ENCODE peak calls at places on chromosomes 4 and X, in five cellular contexts. V is CD8-positive, alpha-beta memory T cell; B is psoas muscle; R is suprapubic skin; P is HCT116. A is an unnamed sample. For H3K4me1, the result is how much of the 10 kb centered on the place peaks cover.

GRCh38 chr4:8761167-8761823 is 110.3 kb downstream of the HMX1 start:
- DNase-seq in P (no peak), V (no peak), B (no peak), R (peak), A (no peak)

GRCh38 chrX:68659385-68659784 is 11.9 kb downstream of the STARD8 start:
- DNase-seq in P (no peak), V (no peak), B (no peak), R (no peak), A (no peak)

GRCh38 chrX:129781134-129782014 is 1.6 kb downstream of the SASH3 start:
- DNase-seq in V (peak), B (peak), R (no peak), P (no peak), A (no peak)

GRCh38 chrX:22520128-22520828 is 247.6 kb downstream of the CBLL2 start:
- DNase-seq in P (peak), V (no peak), R (no peak), B (no peak), A (no peak)

GRCh38 chr4:94216394-94216793 is 8.7 kb downstream of the SMARCAD1 start:
- DNase-seq in B (no peak), R (no peak), V (no peak), P (no peak), A (no peak)

GRCh38 chr4:55906999-55907398 is 41.7 kb upstream of the CEP135 start:
- DNase-seq in R (no peak), P (peak), B (no peak), V (no peak), A (no peak)

GRCh38 chr4:47525154-47525819 is 40.2 kb downstream of the ATP10D start:
- DNase-seq in B (no peak), P (peak), R (no peak), V (no peak), A (peak)

GRCh38 chr4:83138979-83139378 is 24.4 kb upstream of the PLAC8 start:
- DNase-seq in V (no peak), R (no peak), P (no peak), B (no peak), A (no peak)

GRCh38 chr4:124710911-124711310 is 1.6 kb downstream of the ANKRD50 start:
- DNase-seq in P (no peak), R (no peak), V (no peak), B (peak), A (no peak)

GRCh38 chr4:140081582-140082398 is 72.2 kb downstream of the MAML3 start:
- DNase-seq in B (no peak), R (no peak), V (no peak), P (no peak), A (no peak)

GRCh38 chr4:124449881-124450280 is 262.7 kb downstream of the ANKRD50 start:
- DNase-seq in V (no peak), R (no peak), P (no peak), B (no peak), A (no peak)

GRCh38 chr4:36676139-36677050 is 395.0 kb downstream of the DTHD1 start:
- DNase-seq in B (no peak), V (no peak), P (no peak), R (no peak), A (no peak)

GRCh38 chrX:9878141-9878875 is 88.8 kb upstream of the CLDN34 start:
- DNase-seq in B (no peak), P (no peak), V (no peak), R (no peak), A (no peak)

GRCh38 chr4:181566490-181566889 is 676.7 kb upstream of the TENM3 start:
- DNase-seq in B (no peak), P (no peak), V (no peak), R (no peak), A (no peak)

GRCh38 chr4:113604955-113605354 is 156.6 kb downstream of the CAMK2D start:
- DNase-seq in B (no peak), V (no peak), P (no peak), R (no peak), A (no peak)

GRCh38 chr4:46450556-46450955 is 60.6 kb upstream of the GABRA2 start:
- DNase-seq in B (no peak), R (no peak), P (no peak), V (no peak), A (no peak)

GRCh38 chrX:40131644-40132376 is 34.1 kb upstream of the BCOR start:
- DNase-seq in B (no peak), R (no peak), P (no peak), V (no peak), A (no peak)

GRCh38 chr4:10079256-10079655 is 37.3 kb downstream of the WDR1 start:
- DNase-seq in V (no peak), P (no peak), R (peak), B (no peak), A (no peak)

GRCh38 chr4:19807505-19807904 is 444.2 kb upstream of the SLIT2 start:
- DNase-seq in B (no peak), R (no peak), P (no peak), V (no peak), A (no peak)

GRCh38 chrX:22575161-22575845 is 302.6 kb downstream of the CBLL2 start:
- DNase-seq in P (no peak), V (no peak), R (no peak), B (no peak), A (no peak)

GRCh38 chrX:131958724-131959123 is 64.4 kb upstream of the STK26 start:
- DNase-seq in P (no peak), R (no peak), B (no peak), V (no peak), A (no peak)

GRCh38 chrX:117957128-117957527 is 159.5 kb downstream of the KLHL13 start:
- DNase-seq in B (no peak), V (no peak), R (no peak), P (no peak), A (no peak)

GRCh38 chr4:95676190-95676589 is 127.4 kb upstream of the UNC5C start:
- DNase-seq in B (no peak), V (no peak), P (no peak), R (no peak), A (no peak)

GRCh38 chrX:1673337-1673736 is 58.5 kb downstream of the ASMT start:
- DNase-seq in P (peak), R (peak), V (peak), B (no peak), A (no peak)

GRCh38 chr4:77599378-77599777 is 6.2 kb upstream of the CXCL13 start:
- DNase-seq in R (no peak), B (no peak), V (no peak), P (peak), A (no peak)

GRCh38 chrX:568341-568740 is 62.2 kb upstream of the SHOX start:
- DNase-seq in P (no peak), V (no peak), B (no peak), R (no peak), A (no peak)

GRCh38 chr4:183546376-183546775 is 41.5 kb downstream of the ING2 start:
- DNase-seq in R (no peak), V (no peak), B (no peak), P (no peak), A (no peak)

GRCh38 chrX:68840256-68840655 is 11.4 kb downstream of the EFNB1 start:
- DNase-seq in R (no peak), V (no peak), P (no peak), B (no peak), A (no peak)

GRCh38 chr4:94802091-94802490 is 44.3 kb downstream of the BMPR1B start:
- DNase-seq in B (no peak), V (no peak), R (no peak), P (no peak), A (no peak)

GRCh38 chrX:69506617-69507499 is 2.7 kb downstream of the NALF2 start:
- DNase-seq in V (no peak), P (no peak), B (no peak), R (no peak), A (no peak)

GRCh38 chr4:147645099-147645498 is 27.9 kb downstream of the TMEM184C start:
- DNase-seq in B (no peak), R (no peak), P (no peak), V (no peak), A (no peak)

GRCh38 chrX:154484255-154485149 is 1.9 kb downstream of the UBL4A start:
- DNase-seq in B (no peak), V (no peak), P (no peak), R (no peak), A (no peak)

GRCh38 chrX:31227250-31227649 is 155.4 kb upstream of the FTHL17 start:
- DNase-seq in V (no peak), B (no peak), R (no peak), P (no peak), A (no peak)

GRCh38 chr4:54625391-54625790 is 32.4 kb upstream of the KIT start:
- DNase-seq in P (no peak), R (no peak), B (no peak), V (no peak), A (no peak)

GRCh38 chr4:138158746-138159297 is 83.3 kb downstream of the SLC7A11 start:
- DNase-seq in R (no peak), B (no peak), P (no peak), V (no peak), A (no peak)

DNA sequence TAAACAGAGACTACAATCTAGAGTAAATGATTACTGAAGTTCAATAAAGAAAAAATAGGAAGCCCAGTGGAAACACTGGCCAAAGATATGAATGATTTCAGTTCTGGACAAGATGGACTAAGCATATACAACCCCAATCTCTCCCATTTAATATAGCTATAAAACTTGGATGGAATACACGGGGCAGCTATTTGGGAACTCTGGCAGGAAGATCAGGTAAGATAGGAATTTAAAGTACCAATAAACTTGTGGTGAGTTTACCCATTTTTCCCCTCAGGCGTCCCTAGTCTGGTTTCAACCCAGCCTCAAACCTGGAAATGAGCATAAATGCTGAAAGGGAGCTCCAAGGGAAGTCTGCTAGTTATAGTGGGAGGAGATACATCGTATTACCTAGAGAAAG is 20.4 kb downstream of the NUP54 start:
- DNase-seq in V (no peak), P (no peak), B (no peak), R (no peak), A (no peak)
- H3K4me1 ChIP-seq in V (under half), P (under half), B (under half), R (under half), A (under half)

DNA sequence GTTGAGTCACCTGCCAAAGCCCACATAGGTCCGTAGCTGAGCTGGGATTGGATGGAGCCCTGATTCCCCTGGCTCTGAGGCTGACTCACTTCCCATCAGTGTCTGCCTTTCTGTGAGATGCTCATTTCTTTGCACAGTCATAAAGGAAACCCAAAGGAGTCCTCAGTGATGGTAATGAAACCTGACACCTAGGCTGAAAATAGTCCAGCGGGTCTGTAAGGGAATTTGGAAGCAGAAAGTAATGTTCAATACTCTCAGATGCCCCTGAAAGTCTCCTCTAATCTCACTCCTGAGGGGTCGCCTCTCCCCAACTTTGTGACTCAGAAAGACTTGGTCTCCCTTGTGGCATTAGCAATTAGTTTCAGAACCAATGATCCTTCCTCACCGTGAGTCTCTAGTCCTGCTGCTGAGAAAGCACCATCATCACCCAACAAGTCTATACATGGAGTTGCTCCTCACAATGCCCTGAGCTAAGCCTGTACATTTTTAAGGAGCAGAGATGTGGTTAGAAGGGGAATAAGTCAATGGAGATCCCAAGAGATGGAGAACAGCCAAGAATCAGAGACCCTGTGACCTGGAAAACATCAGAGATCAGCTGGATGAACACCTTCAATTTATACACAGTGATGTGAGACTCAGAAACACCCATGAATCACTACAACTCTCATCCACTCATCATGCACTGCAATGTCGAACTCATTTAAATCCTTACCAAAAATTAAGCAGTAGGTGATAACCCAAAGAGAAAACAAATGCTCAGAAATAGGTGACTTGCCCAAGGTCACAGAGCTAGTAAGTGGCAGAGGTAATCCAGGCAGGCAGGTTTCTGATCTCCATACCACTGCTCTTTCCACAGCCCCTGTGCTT is 219.0 kb upstream of the CPEB2 start:
- DNase-seq in P (no peak), R (no peak), V (no peak), B (no peak), A (no peak)
- H3K4me1 ChIP-seq in P (under half), R (under half), V (under half), B (under half), A (under half)

GRCh38 chrX:153481043-153481442 is 10.7 kb upstream of the HAUS7 start:
- DNase-seq in R (no peak), V (no peak), B (no peak), P (no peak), A (no peak)
- H3K4me1 ChIP-seq in R (under half), V (under half), B (under half), P (under half), A (under half)

DNA sequence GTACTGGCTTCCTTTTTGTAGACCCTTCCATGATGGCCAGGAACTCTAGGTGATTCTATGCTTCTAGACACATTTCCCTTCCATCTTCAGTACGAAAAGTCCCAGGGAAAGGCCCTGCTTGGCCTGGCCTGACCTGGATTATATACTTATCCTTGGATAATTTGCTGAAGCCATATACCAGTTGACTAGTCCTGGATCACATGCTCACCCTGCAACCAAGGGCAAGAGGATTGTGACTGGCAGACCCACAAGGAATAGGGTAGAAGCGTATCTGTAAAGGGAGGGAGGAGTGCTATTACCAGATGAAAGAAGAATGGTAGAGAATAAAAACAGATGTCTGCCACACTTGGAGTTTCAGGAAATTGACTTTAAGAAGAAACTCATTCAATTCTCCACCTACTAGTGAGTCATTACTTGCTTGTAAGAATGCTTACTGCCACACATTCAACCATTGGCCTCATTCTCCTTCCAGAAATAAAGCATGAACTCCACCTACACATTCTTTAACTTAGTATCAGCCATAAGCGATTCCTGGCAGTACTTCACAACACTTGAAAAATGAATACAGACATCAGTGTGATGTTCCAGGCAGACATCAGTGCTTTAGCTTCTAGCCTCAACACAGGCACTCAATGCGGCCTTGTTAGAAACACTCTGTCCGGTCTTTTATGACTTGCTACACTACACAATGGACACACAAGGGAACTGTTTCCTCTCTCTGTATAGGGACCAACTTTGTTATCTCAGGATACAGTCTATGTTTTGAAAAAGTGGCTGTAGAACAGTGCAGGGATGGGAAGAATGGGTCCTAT is 141.8 kb downstream of the CBR4 start:
- DNase-seq in V (no peak), R (no peak), P (no peak), B (no peak), A (no peak)
- H3K4me1 ChIP-seq in V (under half), R (under half), P (under half), B (under half), A (half or more)

GRCh38 chr4:130025701-130026100 is 929.7 kb downstream of the C4orf33 start:
- DNase-seq in R (no peak), P (no peak), B (no peak), V (no peak), A (no peak)
- H3K4me1 ChIP-seq in R (under half), P (under half), B (under half), V (under half), A (under half)

GRCh38 chr4:40190465-40190864 is 6.4 kb upstream of the RHOH start:
- DNase-seq in V (no peak), B (no peak), R (no peak), P (no peak), A (no peak)
- H3K4me1 ChIP-seq in V (under half), B (under half), R (under half), P (under half), A (under half)

DNA sequence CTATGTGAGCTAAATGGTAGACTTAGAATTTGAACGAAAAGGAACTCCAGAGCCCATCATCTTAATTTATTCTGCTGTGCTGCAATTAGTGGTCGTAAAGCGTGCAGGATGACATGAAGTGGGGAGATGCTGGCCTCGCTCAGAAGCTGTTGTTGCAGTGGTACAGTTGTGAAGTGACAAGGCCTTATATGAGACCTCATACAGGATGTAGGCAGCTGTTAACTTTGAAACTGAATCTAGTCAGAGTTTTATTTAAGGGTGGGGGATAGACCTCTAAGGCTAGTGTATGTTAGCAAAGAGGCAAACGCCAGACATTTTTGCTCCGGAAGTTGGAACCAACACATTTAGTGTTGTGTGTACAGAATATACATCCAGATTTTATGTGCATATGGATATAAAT is 13.5 kb downstream of the KLF3 start:
- DNase-seq in B (no peak), P (no peak), V (no peak), R (no peak), A (no peak)
- H3K4me1 ChIP-seq in B (half or more), P (under half), V (half or more), R (half or more), A (under half)

DNA sequence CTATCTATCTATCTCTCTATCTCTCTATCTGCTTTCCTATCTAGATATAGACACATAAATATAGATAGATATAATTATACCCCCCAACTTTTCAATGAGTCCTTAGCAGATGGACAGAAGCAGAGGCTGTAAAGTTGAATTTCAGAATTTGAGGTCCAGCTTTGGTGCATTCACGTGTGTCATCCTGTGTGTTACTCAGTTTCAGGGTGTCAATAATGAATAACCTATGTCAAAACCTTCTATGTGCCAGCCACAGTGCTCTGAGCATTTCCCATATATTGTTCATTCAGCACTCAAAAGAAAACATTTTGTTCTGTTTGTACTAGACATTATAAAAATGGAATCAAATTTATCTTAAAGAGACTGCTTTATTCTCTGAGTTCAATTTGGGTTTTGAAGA is 310.0 kb downstream of the ARHGAP24 start:
- DNase-seq in R (no peak), P (no peak), V (no peak), B (no peak), A (no peak)
- H3K4me1 ChIP-seq in R (under half), P (under half), V (under half), B (under half), A (half or more)

DNA sequence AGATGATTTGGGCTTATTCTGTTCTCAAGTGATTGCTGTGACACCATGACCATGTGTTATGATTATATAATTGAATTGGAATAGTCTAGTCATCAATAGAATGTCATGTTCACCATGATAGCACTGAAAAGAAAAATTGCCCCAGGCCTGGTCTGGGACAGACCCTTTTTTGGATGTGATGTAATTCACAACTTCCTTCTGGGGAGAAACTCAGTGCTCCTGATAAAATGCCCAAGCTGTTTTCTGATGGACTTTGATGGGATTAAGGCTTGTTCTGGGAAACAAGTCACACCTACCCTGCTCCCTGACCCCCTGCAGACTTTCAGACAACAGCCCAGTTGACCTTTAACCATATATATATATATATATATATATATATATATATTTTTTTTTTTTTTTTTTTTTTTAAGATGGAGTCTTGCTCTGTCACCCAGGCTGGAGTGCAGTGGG is 65.3 kb downstream of the RHOH start:
- DNase-seq in R (no peak), P (no peak), B (no peak), V (no peak), A (no peak)
- H3K4me1 ChIP-seq in R (under half), P (under half), B (under half), V (half or more), A (under half)